ENCODE peak calls at places on chromosomes 1 and 21, in four cellular contexts. M, K, A and L are unnamed samples.

GRCh38 chr1:92583821-92584760 is 97.4 kb upstream of the GFI1 start:
- DNase-seq in A (no peak), K (no peak), M (peak; percentile 11), L (no peak)

GRCh38 chr1:6596351-6596750 is 6.3 kb downstream of the KLHL21 start:
- DNase-seq in M (no peak), K (no peak), A (no peak), L (no peak)

GRCh38 chr21:45334591-45335081 is 46.9 kb upstream of the POFUT2 start:
- DNase-seq in M (no peak), K (no peak), A (no peak), L (no peak)

GRCh38 chr1:229557913-229558414 is 543 bp downstream of the ABCB10 start:
- DNase-seq in K (no peak), M (no peak), A (peak; percentile 2), L (peak; percentile 66)

GRCh38 chr1:171753685-171754380 is 12.0 kb upstream of the VAMP4 start:
- DNase-seq in M (no peak), A (no peak), K (no peak), L (no peak)

GRCh38 chr1:7013833-7014639 is 228.8 kb downstream of the CAMTA1 start:
- DNase-seq in A (no peak), K (no peak), M (no peak), L (no peak)

GRCh38 chr1:225469051-225469450 is 41.2 kb upstream of the LBR start:
- DNase-seq in M (no peak), K (no peak), A (no peak), L (no peak)

GRCh38 chr1:76864383-76864782 is 2.9 kb upstream of the ST6GALNAC5 start:
- DNase-seq in A (no peak), K (no peak), M (no peak), L (no peak)

GRCh38 chr1:206635080-206635982 is at the start of gene DYRK3:
- DNase-seq in M (peak; percentile 78), K (peak; percentile 93), A (peak; percentile 83), L (peak; percentile 97)

GRCh38 chr1:10415211-10415930 is 14.9 kb upstream of the CENPS start:
- DNase-seq in A (no peak), M (peak; percentile 76), K (no peak), L (no peak)

GRCh38 chr1:902023-902422 is 21.7 kb upstream of the SAMD11 start:
- DNase-seq in A (no peak), K (no peak), M (no peak), L (no peak)

GRCh38 chr1:221137668-221138067 is 258.4 kb downstream of the HLX start:
- DNase-seq in A (no peak), K (no peak), M (no peak), L (no peak)

GRCh38 chr21:45578811-45579381 is 36.7 kb upstream of the SLC19A1 start:
- DNase-seq in K (peak; percentile 49), A (no peak), M (no peak), L (no peak)

GRCh38 chr21:38311091-38311490 is 54.3 kb downstream of the KCNJ15 start:
- DNase-seq in K (no peak), M (no peak), A (no peak), L (no peak)

GRCh38 chr1:180916012-180916770 is 3.5 kb downstream of the KIAA1614 start:
- DNase-seq in A (no peak), K (no peak), M (no peak), L (no peak)

GRCh38 chr1:219460561-219461511 is 152.1 kb downstream of the ZC3H11B start:
- DNase-seq in A (no peak), M (peak; percentile 43), K (no peak), L (no peak)

GRCh38 chr1:32112800-32113375 is 5.0 kb downstream of the KPNA6 start:
- DNase-seq in A (no peak), M (no peak), K (no peak), L (no peak)

GRCh38 chr1:66248746-66249145 is 285.2 kb upstream of the SGIP1 start:
- DNase-seq in M (no peak), A (no peak), K (no peak), L (no peak)

GRCh38 chr1:116314305-116314919 is 58.6 kb upstream of the ATP1A1 start:
- DNase-seq in A (no peak), M (no peak), K (no peak), L (no peak)

GRCh38 chr1:43799656-43800629 is 92.6 kb downstream of the ST3GAL3 start:
- DNase-seq in K (no peak), A (no peak), M (peak; percentile 83), L (no peak)

GRCh38 chr1:39960461-39960958 is 5.6 kb downstream of the MFSD2A start:
- DNase-seq in M (no peak), A (no peak), K (no peak), L (no peak)

GRCh38 chr1:173395762-173396161 is 81.4 kb upstream of the PRDX6 start:
- DNase-seq in A (no peak), K (no peak), M (no peak), L (no peak)

GRCh38 chr1:226002667-226003501 is 3.7 kb upstream of the SDE2 start:
- DNase-seq in M (no peak), K (no peak), A (no peak), L (peak; percentile 36)

GRCh38 chr1:246947255-246947654 is 15.5 kb upstream of the AHCTF1 start:
- DNase-seq in M (no peak), K (no peak), A (no peak), L (peak; percentile 39)

GRCh38 chr1:59690531-59690930 is 124.2 kb upstream of the HOOK1 start:
- DNase-seq in K (no peak), M (no peak), A (no peak), L (no peak)

GRCh38 chr1:44655609-44656008 is 18.7 kb downstream of the TMEM53 start:
- DNase-seq in A (no peak), K (no peak), M (no peak), L (no peak)

GRCh38 chr1:115676498-115677171 is 34.9 kb downstream of the VANGL1 start:
- DNase-seq in A (no peak), K (no peak), M (no peak), L (no peak)

GRCh38 chr1:17330856-17331255 is 22.9 kb downstream of the PADI4 start:
- DNase-seq in M (no peak), A (no peak), K (no peak), L (no peak)

GRCh38 chr1:223748405-223748772 is 36.0 kb downstream of the CAPN2 start:
- DNase-seq in M (no peak), K (no peak), A (no peak), L (peak; percentile 55)

GRCh38 chr1:234616644-234617043 is 6.7 kb upstream of the IRF2BP2 start:
- DNase-seq in A (no peak), M (no peak), K (no peak), L (no peak)

GRCh38 chr1:168054117-168054516 is 82.6 kb downstream of the GPR161 start:
- DNase-seq in A (no peak), K (no peak), M (no peak), L (no peak)

GRCh38 chr1:47752048-47752451 is 245.1 kb downstream of the TRABD2B start:
- DNase-seq in K (no peak), M (no peak), A (no peak), L (peak; percentile 58)

GRCh38 chr1:165367375-165367993 is 11.0 kb upstream of the LMX1A start:
- DNase-seq in M (peak; percentile 29), K (peak; percentile 77), A (peak; percentile 48), L (peak; percentile 87)

GRCh38 chr1:156490401-156491032 is 10.1 kb downstream of the MEF2D start:
- DNase-seq in K (no peak), A (no peak), M (no peak), L (peak; percentile 45)

GRCh38 chr1:31614538-31615005 is 2.9 kb upstream of the HCRTR1 start:
- DNase-seq in M (no peak), A (no peak), K (peak; percentile 42), L (no peak)

GRCh38 chr1:82018319-82018718 is 217.6 kb downstream of the ADGRL2 start:
- DNase-seq in A (no peak), K (no peak), M (no peak), L (no peak)

GRCh38 chr1:75487399-75487798 is 123.5 kb downstream of the SLC44A5 start:
- DNase-seq in K (no peak), M (no peak), A (no peak), L (no peak)

GRCh38 chr1:201264554-201264953 is 18.8 kb upstream of the PKP1 start:
- DNase-seq in A (no peak), K (no peak), M (no peak), L (no peak)

GRCh38 chr1:164790081-164790480 is 231.1 kb downstream of the PBX1 start:
- DNase-seq in A (no peak), K (no peak), M (no peak), L (no peak)